ENCODE peak calls at places on chromosomes 5 and 9, in ten cellular contexts. K is Jurkat, Clone E6-1; Y is A549; Q is left ventricle myocardium inferior; R is uterus; M is cardiac muscle cell; E is stomach; X is psoas muscle; C is NT2/D1; W is hepatocyte. O is an unnamed sample.

GRCh38 chr5:172641359-172642045 is 439 bp downstream of the NEURL1B start:
- DNase-seq in K (no peak), Y (peak), Q (peak), R (no peak), M (no peak), E (no peak), X (peak), C (no peak), W (no peak), O (no peak)

GRCh38 chr5:885529-885928 is 7.1 kb downstream of the BRD9 start:
- DNase-seq in K (no peak), Y (no peak), Q (peak), R (no peak), M (no peak), E (no peak), X (no peak), C (no peak), W (no peak), O (no peak)

GRCh38 chr5:172452398-172453205 is 1.7 kb downstream of the SH3PXD2B start:
- DNase-seq in K (no peak), Y (no peak), Q (no peak), R (peak), M (peak), E (peak), X (no peak), C (no peak), W (peak), O (peak)

GRCh38 chr5:58358436-58358835 is 101.5 kb downstream of the PLK2 start:
- DNase-seq in K (no peak), Y (no peak), Q (no peak), R (no peak), M (no peak), E (no peak), X (no peak), C (no peak), W (peak), O (no peak)

GRCh38 chr5:14406554-14406849 is 175.1 kb upstream of the OTULINL start:
- DNase-seq in K (no peak), Y (no peak), Q (no peak), R (no peak), M (peak), E (no peak), X (no peak), C (no peak), W (peak), O (no peak)

GRCh38 chr9:120377268-120378150 is 202.5 kb downstream of the CDK5RAP2 start:
- DNase-seq in K (no peak), Y (no peak), Q (no peak), R (no peak), M (no peak), E (no peak), X (no peak), C (no peak), W (no peak), O (no peak)

GRCh38 chr5:124504081-124504916 is 242.1 kb downstream of the ZNF608 start:
- DNase-seq in K (no peak), Y (no peak), Q (no peak), R (no peak), M (peak), E (no peak), X (no peak), C (peak), W (no peak), O (no peak)

GRCh38 chr9:6733243-6733642 is 24.5 kb upstream of the KDM4C start:
- DNase-seq in K (no peak), Y (no peak), Q (no peak), R (no peak), M (no peak), E (no peak), X (no peak), C (no peak), W (no peak), O (no peak)

GRCh38 chr5:75167345-75167744 is 69.3 kb downstream of the ANKRD31 start:
- DNase-seq in K (peak), Y (peak), Q (no peak), R (no peak), M (peak), E (no peak), X (no peak), C (no peak), W (peak), O (no peak)

GRCh38 chr5:32254987-32255900 is 57.5 kb downstream of the MTMR12 start:
- DNase-seq in K (no peak), Y (no peak), Q (no peak), R (no peak), M (peak), E (no peak), X (no peak), C (no peak), W (no peak), O (peak)

GRCh38 chr9:122192914-122193525 is 33.3 kb downstream of the MORN5 start:
- DNase-seq in K (no peak), Y (no peak), Q (no peak), R (no peak), M (no peak), E (no peak), X (no peak), C (no peak), W (no peak), O (no peak)

GRCh38 chr5:177369050-177369912 is 11.6 kb downstream of the RGS14 start:
- DNase-seq in K (no peak), Y (peak), Q (no peak), R (no peak), M (peak), E (no peak), X (no peak), C (no peak), W (peak), O (no peak)

GRCh38 chr5:17436766-17437221 is 61.2 kb upstream of the TAF11L2 start:
- DNase-seq in K (no peak), Y (no peak), Q (no peak), R (no peak), M (no peak), E (no peak), X (no peak), C (no peak), W (no peak), O (no peak)

GRCh38 chr5:12214631-12215030 is 310.4 kb upstream of the CTNND2 start:
- DNase-seq in K (no peak), Y (no peak), Q (no peak), R (no peak), M (no peak), E (no peak), X (no peak), C (no peak), W (no peak), O (no peak)

GRCh38 chr5:119828536-119828935 is 199.2 kb downstream of the FAM170A start:
- DNase-seq in K (no peak), Y (no peak), Q (no peak), R (no peak), M (no peak), E (no peak), X (no peak), C (no peak), W (no peak), O (no peak)

GRCh38 chr9:131278421-131279111 is 2.3 kb upstream of the FAM78A start:
- DNase-seq in K (no peak), Y (no peak), Q (no peak), R (no peak), M (no peak), E (no peak), X (peak), C (no peak), W (no peak), O (no peak)
- H3K4me3 ChIP-seq in K (peak), Y (no peak), Q (peak), R (no peak), M (peak), E (peak), X (peak), C (no peak), W (no peak), O (no peak)

DNA sequence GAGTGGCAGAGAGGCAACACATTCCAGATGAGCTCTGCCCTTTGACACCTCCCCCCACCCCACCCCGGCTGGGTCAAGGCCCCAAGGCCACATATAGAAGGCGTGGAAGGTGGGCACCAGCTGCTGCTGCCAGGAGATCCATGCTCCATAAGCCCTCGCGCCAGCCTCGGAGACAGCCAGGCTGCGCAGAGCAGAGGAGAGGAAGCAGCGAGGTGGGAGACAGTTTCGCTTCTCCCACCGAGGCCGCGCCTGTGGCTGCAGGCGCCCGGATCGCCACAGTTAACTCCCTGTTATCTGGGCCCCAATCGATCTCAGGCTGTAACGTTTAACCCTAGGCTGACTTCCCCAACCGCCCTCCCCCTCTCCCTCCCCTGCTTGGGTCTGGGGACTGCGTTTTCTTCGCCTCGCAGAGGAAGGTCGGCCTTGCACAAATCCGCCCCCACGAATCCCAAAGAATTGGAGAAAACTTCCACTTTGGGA is 1.2 kb upstream of the CXXC5 start:
- DNase-seq in K (no peak), Y (no peak), Q (peak), R (peak), M (no peak), E (no peak), X (peak), C (no peak), W (peak), O (peak)
- H3K4me3 ChIP-seq in K (no peak), Y (no peak), Q (peak), R (no peak), M (no peak), E (peak), X (peak), C (peak), W (peak), O (no peak)

GRCh38 chr5:160685219-160685618 is 166.8 kb downstream of the ATP10B start:
- DNase-seq in K (no peak), Y (no peak), Q (no peak), R (no peak), M (no peak), E (no peak), X (no peak), C (no peak), W (peak), O (no peak)
- H3K4me3 ChIP-seq in K (no peak), Y (no peak), Q (no peak), R (no peak), M (no peak), E (no peak), X (no peak), C (no peak), W (no peak), O (no peak)

DNA sequence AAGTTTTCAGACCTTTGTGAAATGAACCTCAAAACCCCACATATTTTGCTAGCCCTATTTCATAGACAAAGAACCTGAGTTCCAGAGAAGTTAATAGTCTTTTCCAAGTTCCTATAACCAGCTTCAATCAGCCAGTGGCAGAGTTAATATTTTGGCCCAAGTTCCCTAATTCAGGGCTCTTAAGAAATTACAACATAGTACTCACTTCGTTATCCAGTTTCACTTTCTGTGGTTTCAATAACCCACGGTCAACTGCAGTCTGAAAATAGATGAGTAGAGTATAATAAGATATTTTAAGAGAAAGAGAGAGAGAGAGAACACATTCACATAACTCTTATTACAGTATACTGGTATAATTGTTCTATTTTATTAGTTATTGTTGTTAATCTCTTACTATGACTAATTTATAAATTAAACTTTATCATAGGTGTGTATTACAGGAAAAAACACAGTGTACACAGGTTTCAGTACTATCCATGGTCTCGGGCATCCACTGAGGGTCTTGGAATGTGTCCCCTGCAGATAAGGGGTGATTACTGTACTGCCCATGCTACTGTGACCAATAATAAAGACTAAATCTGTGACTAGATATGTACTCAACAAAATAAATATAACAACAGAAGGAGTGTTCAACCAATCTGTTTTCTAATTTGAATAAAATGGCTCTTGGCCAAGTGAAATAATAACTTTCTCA is 9.3 kb upstream of the MYOT start:
- DNase-seq in K (no peak), Y (no peak), Q (no peak), R (no peak), M (peak), E (no peak), X (no peak), C (no peak), W (no peak), O (no peak)
- H3K4me3 ChIP-seq in K (no peak), Y (no peak), Q (peak), R (peak), M (no peak), E (peak), X (peak), C (no peak), W (no peak), O (no peak)

GRCh38 chr5:6280425-6281100 is 97.8 kb downstream of the MED10 start:
- DNase-seq in K (no peak), Y (no peak), Q (no peak), R (no peak), M (no peak), E (no peak), X (no peak), C (no peak), W (no peak), O (no peak)
- H3K4me3 ChIP-seq in K (no peak), Y (no peak), Q (no peak), R (no peak), M (no peak), E (no peak), X (no peak), C (no peak), W (no peak), O (no peak)

O was measured in lower leg skin.